ENCODE peak calls at places on chromosomes 7 and 10, in five cellular contexts. U is CD4-positive, CD25-positive, alpha-beta regulatory T cell; T is brain microvascular endothelial cell; I is endodermal cell; Y is cardiac fibroblast. Q is an unnamed sample.

GRCh38 chr7:194257-194995 is 2.1 kb downstream of the FAM20C start:
- DNase-seq in U (no peak), T (peak; percentile 55), I (peak; percentile 70), Y (peak; percentile 71), Q (no peak)

GRCh38 chr10:62130948-62131347 is 137.7 kb downstream of the RTKN2 start:
- DNase-seq in U (no peak), T (peak; percentile 94), I (no peak), Y (peak; percentile 95), Q (no peak)

GRCh38 chr10:52437205-52437646 is 123.1 kb downstream of the DKK1 start:
- DNase-seq in U (no peak), T (no peak), I (no peak), Y (no peak), Q (no peak)

GRCh38 chr7:134375206-134375605 is 58.5 kb upstream of the SLC35B4 start:
- DNase-seq in U (no peak), T (no peak), I (no peak), Y (no peak), Q (no peak)

GRCh38 chr7:44122529-44122928 is 819 bp downstream of the POLD2 start:
- DNase-seq in U (no peak), T (no peak), I (no peak), Y (no peak), Q (no peak)

GRCh38 chr7:36192050-36192824 is 39.2 kb downstream of the EEPD1 start:
- DNase-seq in U (no peak), T (peak; percentile 23), I (peak; percentile 24), Y (peak; percentile 34), Q (no peak)

GRCh38 chr7:266851-267840 is 22.8 kb upstream of the FOXL3 start:
- DNase-seq in U (no peak), T (no peak), I (peak; percentile 80), Y (no peak), Q (no peak)

GRCh38 chr10:11673346-11674330 is 62.2 kb upstream of the USP6NL start:
- DNase-seq in U (no peak), T (no peak), I (no peak), Y (peak; percentile 16), Q (no peak)

GRCh38 chr7:121084748-121085336 is 96.3 kb downstream of the CPED1 start:
- DNase-seq in U (no peak), T (peak; percentile 93), I (no peak), Y (peak; percentile 84), Q (no peak)

GRCh38 chr10:133131053-133131452 is 29.0 kb upstream of the KNDC1 start:
- DNase-seq in U (no peak), T (no peak), I (peak; percentile 67), Y (no peak), Q (no peak)

GRCh38 chr7:82729172-82730030 is 285.8 kb upstream of the CACNA2D1 start:
- DNase-seq in U (no peak), T (peak; percentile 38), I (peak; percentile 54), Y (peak; percentile 67), Q (no peak)

GRCh38 chr7:150902078-150903033 is 50.0 kb downstream of the AOC1 start:
- DNase-seq in U (no peak), T (no peak), I (no peak), Y (no peak), Q (no peak)

GRCh38 chr7:19560111-19560883 is 148.5 kb downstream of the POLR1F start:
- DNase-seq in U (no peak), T (peak; percentile 77), I (no peak), Y (peak; percentile 73), Q (no peak)

GRCh38 chr7:146773506-146773905 is 656.9 kb downstream of the CNTNAP2 start:
- DNase-seq in U (no peak), T (peak; percentile 23), I (no peak), Y (no peak), Q (no peak)

DNA sequence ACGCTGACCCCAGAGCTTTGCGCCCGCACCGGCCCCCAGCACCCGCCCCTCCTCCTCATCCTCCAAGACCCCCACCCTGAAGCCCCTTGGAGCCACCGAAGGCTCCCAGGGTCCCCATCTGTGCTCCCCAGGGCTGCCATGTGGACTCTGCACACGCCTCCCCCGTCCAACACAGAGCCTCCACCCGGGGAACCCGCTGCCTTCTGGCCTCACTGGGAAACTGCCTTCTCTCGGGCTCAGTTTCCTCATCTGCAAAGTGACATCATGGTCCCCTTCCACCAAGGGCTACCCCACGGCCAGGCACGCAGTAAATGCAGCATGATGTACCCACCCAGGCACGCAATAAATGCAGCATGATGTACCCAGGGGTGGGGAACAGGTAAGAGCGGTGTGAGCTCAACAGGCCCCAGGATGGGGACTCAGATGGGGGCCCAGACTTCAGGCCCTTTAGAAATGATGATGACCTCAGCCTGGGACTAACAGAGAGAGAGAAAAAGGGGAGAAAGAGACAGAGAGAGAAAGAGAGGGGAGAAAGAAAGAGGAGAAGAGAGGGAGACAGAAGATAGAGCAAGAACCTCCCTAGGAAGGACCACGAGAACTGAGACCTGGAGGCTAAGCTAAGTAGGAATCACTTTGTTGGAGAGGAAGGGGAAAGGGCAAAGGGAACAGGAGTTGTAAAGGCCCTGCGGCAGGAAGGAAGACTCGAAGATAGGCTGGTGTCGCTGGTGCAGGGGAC is 2.5 kb upstream of the MICALL2 start:
- DNase-seq in U (no peak), T (no peak), I (no peak), Y (no peak), Q (no peak)
- H3K4me3 ChIP-seq in U (no peak overlapping the region), T (no peak overlapping the region), I (no peak overlapping the region), Y (no peak overlapping the region), Q (no peak overlapping the region)

GRCh38 chr10:2464476-2464875 is 602.9 kb upstream of the PFKP start:
- DNase-seq in U (no peak), T (no peak), I (no peak), Y (no peak), Q (no peak)
- H3K4me3 ChIP-seq in U (no peak overlapping the region), T (no peak overlapping the region), I (no peak overlapping the region), Y (no peak overlapping the region), Q (no peak overlapping the region)

DNA sequence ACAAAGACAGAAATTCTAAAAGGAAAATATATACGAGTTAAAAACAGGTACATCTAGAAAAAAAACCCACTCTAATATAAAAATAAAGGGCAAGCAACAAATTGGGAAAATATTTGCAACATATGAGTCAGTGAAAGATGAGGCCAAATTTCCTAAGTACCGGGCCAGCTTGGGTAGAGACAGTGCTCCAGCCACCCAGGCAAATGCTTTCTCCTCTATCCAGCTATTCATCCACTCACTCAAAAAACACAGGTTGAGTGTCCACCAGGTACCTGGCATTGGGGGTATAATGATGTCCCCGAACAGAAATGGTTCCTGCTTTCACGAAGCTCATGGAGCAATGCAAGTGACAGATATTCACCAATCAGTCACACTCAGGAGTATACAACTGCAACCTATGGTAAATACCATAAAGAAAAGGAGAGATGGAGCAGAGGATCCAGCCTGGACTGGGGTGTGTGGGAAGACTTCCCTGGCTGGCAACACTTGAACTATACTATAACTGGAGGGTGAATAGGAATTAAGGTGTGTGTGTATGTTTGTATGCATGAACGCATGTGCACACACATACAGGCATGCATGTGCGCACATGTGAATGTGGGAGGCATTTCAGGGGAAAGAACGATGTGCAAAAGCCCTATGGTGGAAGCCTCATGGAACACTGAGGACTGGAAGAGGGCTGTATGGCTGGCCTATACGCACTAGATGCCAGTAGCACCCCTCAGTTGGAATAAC is 2.3 kb downstream of the ARHGAP22 start:
- DNase-seq in U (no peak), T (no peak), I (no peak), Y (no peak), Q (no peak)
- H3K4me3 ChIP-seq in U (no peak overlapping the region), T (peak overlapping the region; percentile 89), I (no peak overlapping the region), Y (peak overlapping the region; percentile 94), Q (no peak overlapping the region)

GRCh38 chr10:124698560-124699470 is 45.4 kb downstream of the FAM53B start:
- DNase-seq in U (no peak), T (no peak), I (no peak), Y (no peak), Q (peak; percentile 2)

GRCh38 chr10:124695259-124695658 is 48.9 kb downstream of the FAM53B start:
- DNase-seq in U (no peak), T (no peak), I (no peak), Y (no peak), Q (no peak)

GRCh38 chr10:124697837-124698559 is 46.2 kb downstream of the FAM53B start:
- DNase-seq in U (peak; percentile 43), T (no peak), I (no peak), Y (no peak), Q (no peak)

GRCh38 chr10:124696446-124697392 is 47.5 kb downstream of the FAM53B start:
- DNase-seq in U (no peak), T (no peak), I (no peak), Y (no peak), Q (no peak)

DNA sequence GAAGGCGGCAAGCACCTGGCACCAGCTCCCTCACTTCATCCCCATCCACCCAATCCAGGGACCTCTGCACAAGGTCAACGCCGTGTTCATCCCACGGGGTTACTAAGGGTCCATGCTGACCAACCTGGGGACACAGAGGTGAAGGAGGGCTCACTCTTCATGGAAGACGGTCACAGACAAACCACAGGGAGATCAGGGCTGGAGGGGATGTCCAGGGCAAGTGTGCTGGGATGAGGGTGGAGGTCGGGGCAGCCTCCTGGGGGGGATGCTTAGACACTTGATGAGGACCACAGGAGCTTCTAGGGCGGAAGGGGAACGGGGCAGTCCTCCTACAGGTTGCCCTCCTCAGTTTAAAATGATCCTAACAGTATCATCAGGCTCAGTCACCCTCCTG is 46.7 kb downstream of the FAM53B start:
- DNase-seq in U (no peak), T (no peak), I (no peak), Y (no peak), Q (no peak)
- H3K4me3 ChIP-seq in U (peak overlapping the region; percentile 19), T (no peak overlapping the region), I (no peak overlapping the region), Y (no peak overlapping the region), Q (no peak overlapping the region)

DNA sequence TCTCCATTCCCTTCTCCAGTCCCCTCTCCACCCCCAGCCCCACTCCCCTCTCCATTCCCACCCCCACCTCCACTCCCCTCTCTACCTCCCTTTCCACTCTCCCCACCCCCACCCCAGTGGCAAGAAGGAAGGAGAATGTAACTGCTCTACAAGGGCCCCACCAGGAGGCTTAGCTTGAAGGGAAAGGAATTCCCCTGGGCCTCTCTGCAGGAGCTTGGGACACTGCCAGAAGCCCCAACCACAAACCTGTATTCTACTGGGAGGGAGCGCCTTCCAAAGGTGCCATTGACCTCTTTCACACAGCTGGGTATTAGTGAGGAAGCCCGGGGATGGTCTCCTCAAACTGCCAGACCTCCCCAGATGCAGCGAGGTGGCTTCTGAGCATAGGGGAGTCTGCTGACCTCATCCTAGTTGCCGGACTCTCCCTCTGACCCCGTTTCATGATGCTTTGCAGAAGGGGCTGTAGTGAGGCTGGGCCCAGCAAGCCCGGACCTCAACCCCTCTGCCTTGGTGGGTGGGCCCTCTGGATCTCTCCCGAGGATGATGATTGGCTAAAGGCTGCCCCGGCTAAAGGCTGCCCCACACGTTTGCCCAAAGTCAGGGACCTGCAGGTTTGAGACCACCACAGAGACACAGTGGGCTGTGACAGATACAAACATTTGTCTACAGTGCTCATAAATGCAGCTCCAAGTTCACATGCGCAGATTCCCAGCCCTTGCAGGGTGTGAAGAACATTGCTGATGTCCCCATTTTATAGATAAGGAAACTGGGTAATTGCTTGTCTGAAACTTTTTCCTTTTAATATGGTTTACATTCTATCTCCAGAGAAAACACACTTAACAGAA is 2.9 kb downstream of the DEPP1 start:
- DNase-seq in U (no peak), T (peak; percentile 37), I (peak; percentile 79), Y (peak; percentile 92), Q (no peak)
- H3K4me3 ChIP-seq in U (no peak overlapping the region), T (no peak overlapping the region), I (no peak overlapping the region), Y (peak overlapping the region; percentile 72), Q (no peak overlapping the region)

GRCh38 chr7:27194002-27194352 is 5.9 kb downstream of the HOXA13 start:
- DNase-seq in U (no peak), T (no peak), I (no peak), Y (no peak), Q (no peak)
- H3K4me3 ChIP-seq in U (no peak overlapping the region), T (no peak overlapping the region), I (no peak overlapping the region), Y (no peak overlapping the region), Q (no peak overlapping the region)

Q was measured in CD8-positive, alpha-beta T cell.